ENCODE peak calls at places on chromosomes 5 and 9, in ten cellular contexts. H, X, F, A, N, L, V, G, O and E are unnamed samples.

GRCh38 chr9:121890746-121891145 is 202.4 kb downstream of the TTLL11 start:
- DNase-seq in A (no peak), X (no peak), G (no peak), N (no peak), L (no peak), F (no peak), V (no peak), O (no peak), H (no peak), E (no peak)

GRCh38 chr5:85716344-85717202 is 901.2 kb upstream of the COX7C start:
- DNase-seq in A (no peak), L (no peak), H (no peak), O (no peak), N (no peak), G (no peak), V (no peak), X (no peak), F (no peak), E (no peak)

GRCh38 chr5:33997331-33997983 is 10.4 kb downstream of the AMACR start:
- DNase-seq in G (peak; percentile 93), H (no peak), F (peak; percentile 73), O (peak; percentile 54), N (peak; percentile 21), L (peak; percentile 68), A (no peak), X (no peak), V (peak; percentile 70), E (peak; percentile 86)

GRCh38 chr5:146334074-146334533 is 4.5 kb upstream of the POU4F3 start:
- DNase-seq in O (no peak), F (no peak), L (no peak), V (no peak), G (no peak), A (no peak), H (no peak), N (no peak), X (no peak), E (no peak)

GRCh38 chr9:131965101-131965500 is 114.6 kb downstream of the MED27 start:
- DNase-seq in O (no peak), L (no peak), X (no peak), F (no peak), H (no peak), G (no peak), N (no peak), V (no peak), A (no peak), E (no peak)

GRCh38 chr5:151459680-151460079 is 12.3 kb downstream of the SLC36A1 start:
- DNase-seq in F (no peak), X (peak; percentile 17), V (no peak), H (no peak), G (peak; percentile 61), A (no peak), N (no peak), O (no peak), L (no peak), E (peak; percentile 81)

GRCh38 chr9:33719581-33720374 is 75.6 kb upstream of the PRSS3 start:
- DNase-seq in V (no peak), N (peak; percentile 67), X (peak; percentile 55), O (no peak), H (peak; percentile 15), L (peak; percentile 40), A (peak; percentile 35), F (no peak), G (no peak), E (peak; percentile 15)

GRCh38 chr9:136762915-136763648 is 1.2 kb downstream of the LCN15 start:
- DNase-seq in N (peak; percentile 70), L (peak; percentile 36), F (no peak), O (peak; percentile 42), G (no peak), X (peak; percentile 94), H (peak; percentile 54), V (no peak), A (peak; percentile 54), E (no peak)

GRCh38 chr5:42228279-42228678 is 195.0 kb upstream of the GHR start:
- DNase-seq in N (no peak), V (peak; percentile 7), F (no peak), L (peak; percentile 11), G (no peak), O (no peak), A (no peak), H (no peak), X (no peak), E (no peak)

GRCh38 chr5:6435356-6435755 is 13.3 kb upstream of the UBE2QL1 start:
- DNase-seq in A (peak; percentile 40), L (peak; percentile 37), X (peak; percentile 64), V (peak; percentile 34), H (no peak), O (no peak), G (no peak), N (peak; percentile 65), F (no peak), E (no peak)

GRCh38 chr9:120210301-120210700 is 369.7 kb downstream of the CDK5RAP2 start:
- DNase-seq in G (no peak), L (no peak), O (no peak), F (no peak), H (no peak), X (no peak), A (no peak), N (no peak), V (no peak), E (no peak)

GRCh38 chr5:65171645-65172044 is 310.1 kb downstream of the ADAMTS6 start:
- DNase-seq in L (no peak), V (no peak), F (no peak), H (no peak), X (no peak), O (no peak), A (no peak), N (no peak), G (no peak), E (no peak)

GRCh38 chr5:62206150-62206829 is 99.7 kb upstream of the KIF2A start:
- DNase-seq in L (peak; percentile 17), N (peak; percentile 33), A (no peak), H (no peak), X (peak; percentile 18), V (peak; percentile 15), F (no peak), G (peak; percentile 26), O (no peak), E (no peak)

GRCh38 chr5:160082589-160082988 is 36.7 kb downstream of the PWWP2A start:
- DNase-seq in V (no peak), N (no peak), X (no peak), G (no peak), L (no peak), A (no peak), H (no peak), F (no peak), O (no peak), E (no peak)

GRCh38 chr9:32839013-32839442 is 55.7 kb downstream of the TMEM215 start:
- DNase-seq in N (no peak), X (no peak), O (no peak), H (no peak), L (no peak), G (no peak), F (no peak), A (no peak), V (no peak), E (no peak)

GRCh38 chr9:114930063-114930812 is at the start of gene TNFSF8:
- DNase-seq in X (no peak), H (no peak), L (no peak), V (no peak), A (peak; percentile 4), F (no peak), O (peak; percentile 34), G (no peak), N (no peak), E (no peak)

GRCh38 chr5:94402096-94402495 is 216.3 kb downstream of the KIAA0825 start:
- DNase-seq in G (no peak), H (no peak), N (no peak), A (no peak), L (no peak), O (no peak), V (peak; percentile 15), F (no peak), X (no peak), E (no peak)

GRCh38 chr5:94403483-94403882 is 214.9 kb downstream of the KIAA0825 start:
- DNase-seq in X (no peak), L (no peak), H (no peak), N (no peak), O (no peak), G (no peak), A (no peak), V (no peak), F (no peak), E (no peak)

GRCh38 chr5:94409440-94409839 is 209.0 kb downstream of the KIAA0825 start:
- DNase-seq in V (no peak), H (no peak), L (no peak), N (no peak), O (no peak), F (no peak), X (no peak), G (no peak), A (no peak), E (no peak)

DNA sequence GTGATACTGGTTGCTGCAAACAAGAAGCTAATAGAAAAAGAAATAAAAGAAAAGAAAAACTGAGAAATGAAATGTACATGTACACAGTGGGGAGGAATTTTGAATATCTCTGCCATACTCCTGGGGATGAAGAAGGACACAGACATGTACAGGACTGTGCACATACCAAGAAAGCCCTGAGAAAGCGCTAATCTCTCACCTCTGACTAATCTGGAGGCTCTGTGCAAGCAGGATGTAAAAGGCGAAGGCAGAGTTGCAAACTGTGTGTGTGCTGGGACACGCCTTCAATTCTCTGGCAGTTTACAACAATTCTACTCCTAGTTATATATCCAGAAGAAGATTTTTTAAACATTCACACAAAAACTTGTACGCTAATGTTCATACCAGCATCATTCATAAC is 211.4 kb downstream of the KIAA0825 start:
- DNase-seq in F (no peak), H (no peak), O (no peak), N (peak; percentile 15), A (no peak), G (no peak), X (no peak), L (peak; percentile 84), V (peak; percentile 82), E (no peak)
- TF ChIP-seq CTCF in F (no peak), H (no peak), O (no peak), N (no peak), A (no peak), G (no peak), X (no peak), L (no peak), V (no peak), E (no peak)

GRCh38 chr9:2837915-2838314 is 6.0 kb downstream of the PUM3 start:
- DNase-seq in L (peak; percentile 13), O (no peak), H (no peak), G (peak; percentile 24), X (no peak), F (no peak), N (no peak), V (peak; percentile 28), A (no peak), E (no peak)
- TF ChIP-seq CTCF in L (peak; percentile 16), O (peak; percentile 16), H (peak; percentile 61), G (peak; percentile 53), X (no peak), F (no peak), N (no peak), V (no peak), A (peak; percentile 53), E (peak; percentile 64)

GRCh38 chr9:28648723-28649122 is 1075.4 kb upstream of the C9orf72 start:
- DNase-seq in H (no peak), G (no peak), L (peak; percentile 24), N (no peak), F (no peak), V (peak; percentile 17), A (no peak), X (no peak), O (no peak), E (no peak)
- TF ChIP-seq CTCF in H (no peak), G (no peak), L (peak; percentile 34), N (peak; percentile 29), F (no peak), V (peak; percentile 14), A (no peak), X (no peak), O (no peak), E (no peak)

GRCh38 chr9:127384901-127385300 is 12.1 kb upstream of the SLC2A8 start:
- DNase-seq in F (no peak), O (no peak), X (no peak), L (no peak), V (no peak), A (no peak), G (no peak), H (no peak), N (peak; percentile 35), E (no peak)
- TF ChIP-seq CTCF in F (no peak), O (no peak), X (no peak), L (no peak), V (no peak), A (no peak), G (no peak), H (no peak), N (peak; percentile 47), E (peak; percentile 32)